ENCODE peak calls at places on chromosome 7, in ten cellular contexts. U, L, H, G, Z, B, Q, T, O and M are unnamed samples.

GRCh38 chr7:129569811-129570215 is 41.7 kb upstream of the NRF1 start:
- DNase-seq in U (no peak), L (no peak), H (peak), G (peak), Z (no peak), B (no peak), Q (no peak), T (no peak), O (no peak), M (no peak)

GRCh38 chr7:42947531-42947930 is 15.4 kb downstream of the MRPL32 start:
- DNase-seq in U (no peak), L (no peak), H (no peak), G (no peak), Z (no peak), B (no peak), Q (no peak), T (no peak), O (no peak), M (no peak)

GRCh38 chr7:42426163-42426562 is 189.2 kb upstream of the GLI3 start:
- DNase-seq in U (no peak), L (no peak), H (no peak), G (no peak), Z (no peak), B (no peak), Q (no peak), T (no peak), O (no peak), M (no peak)

GRCh38 chr7:112770051-112770450 is 20.1 kb downstream of the TMEM168 start:
- DNase-seq in U (no peak), L (no peak), H (no peak), G (no peak), Z (no peak), B (no peak), Q (no peak), T (no peak), O (no peak), M (no peak)

GRCh38 chr7:3267928-3268690 is 32.9 kb upstream of the SDK1 start:
- DNase-seq in U (no peak), L (no peak), H (no peak), G (peak), Z (no peak), B (no peak), Q (no peak), T (no peak), O (no peak), M (no peak)

GRCh38 chr7:137546671-137547070 is 203.1 kb upstream of the PTN start:
- DNase-seq in U (no peak), L (no peak), H (no peak), G (no peak), Z (no peak), B (no peak), Q (no peak), T (no peak), O (no peak), M (no peak)

GRCh38 chr7:31051598-31052503 is at the start of gene ADCYAP1R1:
- DNase-seq in U (no peak), L (peak), H (no peak), G (no peak), Z (no peak), B (no peak), Q (no peak), T (peak), O (no peak), M (no peak)

GRCh38 chr7:108592633-108593277 is 23.1 kb downstream of the DNAJB9 start:
- DNase-seq in U (no peak), L (no peak), H (no peak), G (no peak), Z (no peak), B (no peak), Q (no peak), T (peak), O (no peak), M (no peak)

GRCh38 chr7:117458977-117459583 is 20.7 kb upstream of the CFTR start:
- DNase-seq in U (no peak), L (peak), H (peak), G (peak), Z (no peak), B (no peak), Q (peak), T (peak), O (peak), M (no peak)

GRCh38 chr7:107501593-107501992 is 31.7 kb downstream of the GPR22 start:
- DNase-seq in U (no peak), L (peak), H (peak), G (peak), Z (no peak), B (no peak), Q (peak), T (peak), O (peak), M (no peak)

GRCh38 chr7:102933763-102934162 is 21.0 kb downstream of the LRRC17 start:
- DNase-seq in U (no peak), L (peak), H (no peak), G (no peak), Z (no peak), B (no peak), Q (no peak), T (peak), O (no peak), M (no peak)

GRCh38 chr7:17275749-17276671 is 22.4 kb upstream of the AHR start:
- DNase-seq in U (no peak), L (no peak), H (no peak), G (peak), Z (no peak), B (no peak), Q (peak), T (no peak), O (no peak), M (no peak)

GRCh38 chr7:3643091-3643490 is 342.0 kb downstream of the SDK1 start:
- DNase-seq in U (no peak), L (no peak), H (no peak), G (no peak), Z (no peak), B (no peak), Q (no peak), T (no peak), O (no peak), M (no peak)

GRCh38 chr7:34756691-34757090 is 98.7 kb downstream of the NPSR1 start:
- DNase-seq in U (no peak), L (no peak), H (no peak), G (no peak), Z (no peak), B (no peak), Q (no peak), T (no peak), O (no peak), M (no peak)

GRCh38 chr7:5484921-5485320 is 61.3 kb upstream of the TNRC18 start:
- DNase-seq in U (no peak), L (no peak), H (no peak), G (no peak), Z (no peak), B (no peak), Q (no peak), T (peak), O (no peak), M (no peak)

GRCh38 chr7:78489851-78490250 is 691.3 kb downstream of the PHTF2 start:
- DNase-seq in U (no peak), L (no peak), H (no peak), G (no peak), Z (no peak), B (no peak), Q (no peak), T (no peak), O (no peak), M (no peak)

GRCh38 chr7:140284062-140284461 is 107.3 kb upstream of the KDM7A start:
- DNase-seq in U (no peak), L (no peak), H (no peak), G (no peak), Z (no peak), B (no peak), Q (no peak), T (no peak), O (no peak), M (no peak)

DNA sequence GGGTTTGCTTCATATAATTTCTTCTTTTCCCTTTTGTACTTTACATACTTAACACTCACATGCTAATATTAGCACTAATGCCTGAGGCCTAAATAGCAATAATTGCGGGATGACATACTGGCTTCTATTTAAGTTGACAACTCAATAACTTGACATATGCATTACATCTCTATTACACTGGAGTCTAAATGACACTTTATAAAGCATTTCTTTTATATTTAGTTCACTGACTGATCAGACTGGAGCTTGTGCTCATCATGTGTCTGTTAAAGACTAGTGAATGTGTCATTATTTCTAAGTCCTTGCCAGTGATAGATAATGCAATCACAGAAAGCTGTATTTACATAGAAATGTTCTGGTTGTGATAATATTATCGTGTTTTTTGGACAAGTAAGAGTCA is 472.1 kb upstream of the SEMA3A start:
- DNase-seq in U (no peak), L (no peak), H (no peak), G (no peak), Z (no peak), B (no peak), Q (no peak), T (no peak), O (no peak), M (no peak)
- TF ChIP-seq POLR2AphosphoS5 in U (no peak), L (no peak), H (no peak), G (no peak), Z (no peak), B (no peak), Q (no peak), T (no peak), O (no peak), M (no peak)

DNA sequence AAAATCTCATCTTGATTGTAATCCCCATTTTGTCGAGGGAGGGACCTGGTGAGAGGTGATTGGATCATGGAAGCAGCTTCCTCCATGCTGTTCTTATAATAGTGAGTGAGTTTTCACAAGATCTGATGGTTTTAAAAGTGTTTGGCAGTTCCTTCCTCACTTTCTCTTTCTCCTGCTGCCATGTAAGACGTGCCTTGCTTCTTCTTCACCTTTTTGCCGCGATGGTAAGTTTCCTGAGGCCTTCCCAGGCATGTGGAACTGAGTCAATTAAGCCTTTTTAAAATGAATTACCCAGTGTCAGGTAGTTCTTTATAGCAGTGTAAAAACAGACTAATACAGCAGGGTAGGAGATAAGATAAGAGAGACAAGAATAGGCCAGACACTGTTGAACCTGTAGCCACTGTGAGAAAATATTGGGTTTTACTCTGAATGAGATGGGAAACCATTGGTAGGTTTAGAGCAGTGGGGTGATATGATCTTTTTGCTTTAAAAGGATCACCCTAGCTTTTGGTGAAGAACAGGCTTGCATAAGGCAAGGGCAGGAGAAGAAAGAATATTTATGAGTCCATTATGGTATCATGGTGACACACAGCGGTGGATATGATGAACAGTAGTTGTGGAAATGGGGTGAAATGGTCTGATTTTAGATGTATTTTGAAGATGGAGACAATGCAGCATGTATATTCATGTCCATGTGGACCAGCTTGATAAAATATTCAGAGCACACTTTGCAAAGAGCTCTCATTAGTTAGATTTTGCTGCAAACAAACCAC is 11.5 kb downstream of the OR6B1 start:
- DNase-seq in U (no peak), L (no peak), H (no peak), G (no peak), Z (no peak), B (no peak), Q (no peak), T (peak), O (no peak), M (no peak)
- TF ChIP-seq POLR2AphosphoS5 in U (no peak), L (no peak), H (no peak), G (no peak), Z (no peak), B (no peak), Q (no peak), T (no peak), O (no peak), M (no peak)

GRCh38 chr7:122273117-122273516 is 31.4 kb downstream of the FEZF1 start:
- DNase-seq in U (no peak), L (no peak), H (no peak), G (no peak), Z (no peak), B (no peak), Q (no peak), T (no peak), O (no peak), M (no peak)
- TF ChIP-seq POLR2AphosphoS5 in U (no peak), L (no peak), H (no peak), G (no peak), Z (no peak), B (no peak), Q (no peak), T (no peak), O (no peak), M (no peak)

DNA sequence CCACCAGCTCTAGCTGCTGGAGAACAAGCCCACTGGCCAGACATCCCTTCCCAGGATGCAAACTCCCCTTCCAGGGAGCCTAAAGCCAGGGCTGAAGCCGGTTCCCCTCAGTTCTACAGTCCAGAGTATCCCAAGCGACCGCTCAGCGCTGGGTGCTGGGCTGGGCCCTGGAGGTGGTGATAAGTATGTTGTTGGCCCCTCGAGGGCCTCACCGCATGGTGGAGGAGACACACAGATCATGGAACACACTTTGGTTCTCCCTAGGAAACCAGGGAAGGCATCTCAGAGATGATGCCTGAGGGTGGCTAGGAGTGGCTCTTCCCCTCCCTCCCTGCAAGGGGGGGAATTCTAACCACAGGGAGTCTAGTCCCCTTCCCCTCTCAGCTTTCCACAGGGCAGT is 4.4 kb downstream of the PODXL start:
- DNase-seq in U (no peak), L (no peak), H (no peak), G (no peak), Z (no peak), B (no peak), Q (no peak), T (no peak), O (no peak), M (no peak)
- TF ChIP-seq POLR2AphosphoS5 in U (no peak), L (no peak), H (no peak), G (no peak), Z (no peak), B (no peak), Q (no peak), T (no peak), O (no peak), M (no peak)

DNA sequence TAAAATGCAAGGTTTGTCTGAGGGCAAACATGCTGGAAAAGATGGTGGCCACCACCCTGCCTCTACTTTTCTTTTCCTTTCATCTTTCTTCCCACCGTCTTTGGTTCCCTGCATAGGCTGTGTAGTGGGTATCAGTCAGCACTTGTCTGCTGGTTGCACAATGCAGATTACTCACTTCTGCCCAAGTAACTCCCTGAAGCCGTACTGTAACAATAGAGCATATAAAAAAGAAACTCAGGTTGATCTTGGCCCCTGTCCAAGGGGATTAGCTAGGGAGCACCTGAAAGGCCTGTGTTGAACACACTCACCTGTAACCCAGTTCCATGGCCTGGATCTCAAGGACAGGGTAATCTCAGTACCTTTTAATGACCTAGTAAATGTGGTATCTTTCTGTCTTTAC is 533.0 kb upstream of the GALNT17 start:
- DNase-seq in U (no peak), L (no peak), H (no peak), G (no peak), Z (no peak), B (no peak), Q (no peak), T (no peak), O (no peak), M (no peak)
- TF ChIP-seq POLR2AphosphoS5 in U (no peak), L (no peak), H (no peak), G (no peak), Z (peak), B (no peak), Q (no peak), T (no peak), O (no peak), M (no peak)

GRCh38 chr7:127056202-127056601 is 196.5 kb downstream of the GRM8 start:
- DNase-seq in U (no peak), L (no peak), H (no peak), G (no peak), Z (no peak), B (no peak), Q (no peak), T (no peak), O (no peak), M (no peak)

GRCh38 chr7:127057918-127058317 is 194.8 kb downstream of the GRM8 start:
- DNase-seq in U (no peak), L (no peak), H (no peak), G (no peak), Z (no peak), B (no peak), Q (no peak), T (no peak), O (peak), M (no peak)
- TF ChIP-seq POLR2AphosphoS5 in U (no peak), L (no peak), H (no peak), G (no peak), Z (no peak), B (no peak), Q (no peak), T (no peak), O (no peak), M (no peak)

DNA sequence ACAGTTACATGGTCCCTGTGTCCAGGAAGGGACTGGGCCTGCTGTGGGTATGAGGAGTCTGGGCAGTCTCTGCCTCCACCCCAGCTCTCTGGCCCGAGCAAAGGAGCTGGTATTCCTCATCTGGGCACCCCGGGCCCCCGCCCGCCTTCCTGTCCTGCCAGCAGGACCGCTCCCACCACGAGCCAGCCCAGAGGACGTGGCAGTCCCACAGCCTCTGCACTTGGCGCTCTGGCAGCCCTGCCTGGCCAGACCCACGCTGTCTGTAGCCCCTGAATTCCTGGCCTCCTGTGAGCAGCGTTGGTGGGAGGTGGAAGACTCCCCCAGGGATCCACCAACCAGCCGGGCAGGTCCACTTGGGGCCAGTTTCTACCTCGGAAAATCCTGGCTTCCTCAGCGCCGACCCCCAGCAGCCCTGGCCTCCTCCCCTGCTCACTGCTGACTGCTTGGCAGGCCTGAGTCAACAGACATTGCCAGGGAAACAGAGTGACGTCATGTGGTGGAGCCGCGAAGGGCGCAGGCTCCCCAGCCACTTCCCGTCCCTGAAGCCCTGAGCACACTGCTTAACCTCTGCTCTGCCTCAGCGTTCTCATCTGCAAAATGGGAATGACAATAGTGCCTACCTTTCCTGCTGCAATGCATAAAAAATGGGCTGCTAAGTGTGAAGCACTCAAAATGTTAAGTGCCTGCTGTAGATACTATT is 21.6 kb upstream of the LIMK1 start:
- DNase-seq in U (peak), L (no peak), H (peak), G (peak), Z (no peak), B (peak), Q (peak), T (peak), O (peak), M (peak)
- TF ChIP-seq POLR2AphosphoS5 in U (peak), L (no peak), H (no peak), G (no peak), Z (peak), B (no peak), Q (no peak), T (peak), O (no peak), M (no peak)

DNA sequence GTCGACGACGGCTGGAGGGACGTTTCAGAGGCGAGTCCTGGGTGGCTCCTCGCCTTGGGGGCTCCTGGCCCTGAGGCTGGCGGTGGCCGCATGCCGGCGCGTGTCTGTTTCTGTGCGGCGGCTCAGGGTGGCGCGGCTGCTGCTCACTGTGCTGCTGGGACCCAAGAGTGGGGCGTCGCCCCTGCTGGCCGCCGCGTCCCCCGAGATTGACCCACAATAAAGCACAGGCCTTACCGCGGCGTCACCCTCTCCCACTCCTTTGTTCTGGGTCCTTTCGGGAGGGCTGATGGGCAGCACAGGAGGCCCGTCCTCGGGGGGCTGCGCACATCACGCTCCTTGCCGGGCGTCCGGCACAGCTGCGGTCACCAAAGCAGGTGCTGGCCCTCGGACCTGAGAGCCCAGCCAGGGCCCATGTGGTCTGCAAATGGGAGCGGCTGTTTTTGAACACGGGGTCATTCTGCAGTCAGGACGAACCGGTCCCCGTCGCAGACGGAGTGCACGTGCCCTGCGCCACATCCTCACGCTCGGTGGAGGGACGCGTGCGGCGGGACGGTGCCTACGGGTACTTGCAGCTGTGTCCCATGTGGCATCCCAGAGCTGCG is 19.2 kb downstream of the GET4 start:
- DNase-seq in U (peak), L (no peak), H (no peak), G (no peak), Z (no peak), B (no peak), Q (no peak), T (no peak), O (no peak), M (no peak)
- TF ChIP-seq POLR2AphosphoS5 in U (no peak), L (no peak), H (no peak), G (no peak), Z (no peak), B (peak), Q (no peak), T (no peak), O (no peak), M (no peak)

GRCh38 chr7:45053941-45054340 is 34.8 kb downstream of the NACAD start:
- DNase-seq in U (peak), L (no peak), H (no peak), G (no peak), Z (no peak), B (no peak), Q (no peak), T (no peak), O (no peak), M (no peak)
- TF ChIP-seq POLR2AphosphoS5 in U (no peak), L (no peak), H (no peak), G (no peak), Z (no peak), B (no peak), Q (no peak), T (no peak), O (no peak), M (no peak)